ENCODE peak calls at places on chromosome 20, in five cellular contexts. One of them, this sample, is unnamed.

GRCh38 chr20:47825011-47825762 is 39.9 kb upstream of the SULF2 start:
- DNase-seq in left ventricle myocardium superior: no peak
- DNase-seq in lower lobe of right lung: no peak
- DNase-seq in ELF-1: no peak
- DNase-seq in astrocyte of the cerebellum: no peak
- DNase-seq in this sample: no peak

GRCh38 chr20:4329232-4329631 is 313.9 kb upstream of the RNF24 start:
- DNase-seq in left ventricle myocardium superior: no peak
- DNase-seq in lower lobe of right lung: no peak
- DNase-seq in ELF-1: no peak
- DNase-seq in astrocyte of the cerebellum: no peak
- DNase-seq in this sample: peak

GRCh38 chr20:49521356-49521755 is 38.9 kb upstream of the KCNB1 start:
- DNase-seq in left ventricle myocardium superior: no peak
- DNase-seq in lower lobe of right lung: no peak
- DNase-seq in ELF-1: no peak
- DNase-seq in astrocyte of the cerebellum: no peak
- DNase-seq in this sample: no peak

GRCh38 chr20:4040283-4041179 is 25.2 kb upstream of the RNF24 start:
- DNase-seq in left ventricle myocardium superior: no peak
- DNase-seq in lower lobe of right lung: peak
- DNase-seq in ELF-1: no peak
- DNase-seq in astrocyte of the cerebellum: no peak
- DNase-seq in this sample: no peak

GRCh38 chr20:48025061-48025515 is 239.8 kb upstream of the SULF2 start:
- DNase-seq in left ventricle myocardium superior: peak
- DNase-seq in lower lobe of right lung: no peak
- DNase-seq in ELF-1: peak
- DNase-seq in astrocyte of the cerebellum: peak
- DNase-seq in this sample: peak

GRCh38 chr20:33005132-33005566 is 916 bp upstream of the SUN5 start:
- DNase-seq in left ventricle myocardium superior: no peak
- DNase-seq in lower lobe of right lung: no peak
- DNase-seq in ELF-1: peak
- DNase-seq in astrocyte of the cerebellum: no peak
- DNase-seq in this sample: peak

GRCh38 chr20:17627101-17627950 is 54.7 kb downstream of the RRBP1 start:
- DNase-seq in left ventricle myocardium superior: peak
- DNase-seq in lower lobe of right lung: peak
- DNase-seq in ELF-1: peak
- DNase-seq in astrocyte of the cerebellum: no peak
- DNase-seq in this sample: no peak

GRCh38 chr20:43726811-43727338 is at the start of gene GTSF1L:
- DNase-seq in left ventricle myocardium superior: no peak
- DNase-seq in lower lobe of right lung: no peak
- DNase-seq in ELF-1: no peak
- DNase-seq in astrocyte of the cerebellum: peak
- DNase-seq in this sample: no peak

GRCh38 chr20:2006452-2007381 is 12.9 kb upstream of the PDYN start:
- DNase-seq in left ventricle myocardium superior: no peak
- DNase-seq in lower lobe of right lung: no peak
- DNase-seq in ELF-1: peak
- DNase-seq in astrocyte of the cerebellum: no peak
- DNase-seq in this sample: peak

GRCh38 chr20:1388706-1389483 is 4.0 kb downstream of the FKBP1A start:
- DNase-seq in left ventricle myocardium superior: peak
- DNase-seq in lower lobe of right lung: no peak
- DNase-seq in ELF-1: no peak
- DNase-seq in astrocyte of the cerebellum: no peak
- DNase-seq in this sample: no peak

GRCh38 chr20:34180460-34181108 is 60.6 kb upstream of the ASIP start:
- DNase-seq in left ventricle myocardium superior: no peak
- DNase-seq in lower lobe of right lung: no peak
- DNase-seq in ELF-1: peak
- DNase-seq in astrocyte of the cerebellum: no peak
- DNase-seq in this sample: peak

GRCh38 chr20:63061051-63061531 is 54.3 kb upstream of the BHLHE23 start:
- DNase-seq in left ventricle myocardium superior: peak
- DNase-seq in lower lobe of right lung: peak
- DNase-seq in ELF-1: no peak
- DNase-seq in astrocyte of the cerebellum: no peak
- DNase-seq in this sample: no peak

GRCh38 chr20:16481977-16482376 is 91.3 kb downstream of the KIF16B start:
- DNase-seq in left ventricle myocardium superior: no peak
- DNase-seq in lower lobe of right lung: no peak
- DNase-seq in ELF-1: no peak
- DNase-seq in astrocyte of the cerebellum: no peak
- DNase-seq in this sample: no peak

GRCh38 chr20:49724637-49725606 is 11.2 kb upstream of the B4GALT5 start:
- DNase-seq in left ventricle myocardium superior: peak
- DNase-seq in lower lobe of right lung: peak
- DNase-seq in ELF-1: no peak
- DNase-seq in astrocyte of the cerebellum: peak
- DNase-seq in this sample: no peak

GRCh38 chr20:21615617-21616080 is 89.8 kb upstream of the PAX1 start:
- DNase-seq in left ventricle myocardium superior: peak
- DNase-seq in lower lobe of right lung: peak
- DNase-seq in ELF-1: peak
- DNase-seq in astrocyte of the cerebellum: peak
- DNase-seq in this sample: peak

GRCh38 chr20:37342231-37343177 is 3.4 kb upstream of the SRC start:
- DNase-seq in left ventricle myocardium superior: no peak
- DNase-seq in lower lobe of right lung: no peak
- DNase-seq in ELF-1: no peak
- DNase-seq in astrocyte of the cerebellum: no peak
- DNase-seq in this sample: peak

GRCh38 chr20:37413023-37413334 is 67.0 kb downstream of the SRC start:
- DNase-seq in left ventricle myocardium superior: no peak
- DNase-seq in lower lobe of right lung: no peak
- DNase-seq in ELF-1: no peak
- DNase-seq in astrocyte of the cerebellum: no peak
- DNase-seq in this sample: no peak

GRCh38 chr20:51767018-51767866 is 948 bp downstream of the ATP9A start:
- DNase-seq in left ventricle myocardium superior: peak
- DNase-seq in lower lobe of right lung: peak
- DNase-seq in ELF-1: peak
- DNase-seq in astrocyte of the cerebellum: no peak
- DNase-seq in this sample: peak

GRCh38 chr20:50995506-50995905 is 27.4 kb downstream of the KCNG1 start:
- DNase-seq in left ventricle myocardium superior: no peak
- DNase-seq in lower lobe of right lung: no peak
- DNase-seq in ELF-1: no peak
- DNase-seq in astrocyte of the cerebellum: no peak
- DNase-seq in this sample: no peak

GRCh38 chr20:967796-968742 is 34.0 kb downstream of the RSPO4 start:
- DNase-seq in left ventricle myocardium superior: no peak
- DNase-seq in lower lobe of right lung: no peak
- DNase-seq in ELF-1: peak
- DNase-seq in astrocyte of the cerebellum: no peak
- DNase-seq in this sample: peak

GRCh38 chr20:49656304-49656703 is 57.4 kb downstream of the B4GALT5 start:
- DNase-seq in left ventricle myocardium superior: no peak
- DNase-seq in lower lobe of right lung: no peak
- DNase-seq in ELF-1: no peak
- DNase-seq in astrocyte of the cerebellum: no peak
- DNase-seq in this sample: no peak

GRCh38 chr20:4546786-4547185 is 174.9 kb upstream of the PRND start:
- DNase-seq in left ventricle myocardium superior: no peak
- DNase-seq in lower lobe of right lung: no peak
- DNase-seq in ELF-1: no peak
- DNase-seq in astrocyte of the cerebellum: peak
- DNase-seq in this sample: no peak

GRCh38 chr20:58420798-58421496 is 31.9 kb downstream of the VAPB start:
- DNase-seq in left ventricle myocardium superior: no peak
- DNase-seq in lower lobe of right lung: no peak
- DNase-seq in ELF-1: no peak
- DNase-seq in astrocyte of the cerebellum: peak
- DNase-seq in this sample: no peak

GRCh38 chr20:32227744-32228688 is 20.3 kb downstream of the POFUT1 start:
- DNase-seq in left ventricle myocardium superior: peak
- DNase-seq in lower lobe of right lung: peak
- DNase-seq in ELF-1: no peak
- DNase-seq in astrocyte of the cerebellum: no peak
- DNase-seq in this sample: no peak

GRCh38 chr20:35355372-35355771 is 56.4 kb downstream of the UQCC1 start:
- DNase-seq in left ventricle myocardium superior: no peak
- DNase-seq in lower lobe of right lung: no peak
- DNase-seq in ELF-1: no peak
- DNase-seq in astrocyte of the cerebellum: no peak
- DNase-seq in this sample: no peak

GRCh38 chr20:8388146-8388545 is 256.1 kb downstream of the PLCB1 start:
- DNase-seq in left ventricle myocardium superior: no peak
- DNase-seq in lower lobe of right lung: no peak
- DNase-seq in ELF-1: no peak
- DNase-seq in astrocyte of the cerebellum: peak
- DNase-seq in this sample: no peak

GRCh38 chr20:21353236-21353635 is 44.1 kb downstream of the NKX2-4 start:
- DNase-seq in left ventricle myocardium superior: no peak
- DNase-seq in lower lobe of right lung: no peak
- DNase-seq in ELF-1: no peak
- DNase-seq in astrocyte of the cerebellum: no peak
- DNase-seq in this sample: no peak

GRCh38 chr20:34579191-34579661 is 20.7 kb downstream of the MAP1LC3A start:
- DNase-seq in left ventricle myocardium superior: peak
- DNase-seq in lower lobe of right lung: no peak
- DNase-seq in ELF-1: no peak
- DNase-seq in astrocyte of the cerebellum: peak
- DNase-seq in this sample: no peak

GRCh38 chr20:34970193-34971037 is 14.7 kb downstream of the MYH7B start:
- DNase-seq in left ventricle myocardium superior: peak
- DNase-seq in lower lobe of right lung: no peak
- DNase-seq in ELF-1: no peak
- DNase-seq in astrocyte of the cerebellum: no peak
- DNase-seq in this sample: no peak

GRCh38 chr20:10366898-10367419 is 67.1 kb downstream of the MKKS start:
- DNase-seq in left ventricle myocardium superior: no peak
- DNase-seq in lower lobe of right lung: no peak
- DNase-seq in ELF-1: no peak
- DNase-seq in astrocyte of the cerebellum: no peak
- DNase-seq in this sample: no peak

GRCh38 chr20:35866446-35867202 is 87.7 kb downstream of the SCAND1 start:
- DNase-seq in left ventricle myocardium superior: no peak
- DNase-seq in lower lobe of right lung: no peak
- DNase-seq in ELF-1: no peak
- DNase-seq in astrocyte of the cerebellum: no peak
- DNase-seq in this sample: no peak

GRCh38 chr20:33279261-33279910 is 3.6 kb upstream of the BPIFB1 start:
- DNase-seq in left ventricle myocardium superior: no peak
- DNase-seq in lower lobe of right lung: no peak
- DNase-seq in ELF-1: no peak
- DNase-seq in astrocyte of the cerebellum: no peak
- DNase-seq in this sample: no peak

GRCh38 chr20:37296371-37296770 is 6.9 kb downstream of the MANBAL start:
- DNase-seq in left ventricle myocardium superior: no peak
- DNase-seq in lower lobe of right lung: no peak
- DNase-seq in ELF-1: no peak
- DNase-seq in astrocyte of the cerebellum: no peak
- DNase-seq in this sample: no peak

GRCh38 chr20:10504893-10505292 is 69.8 kb downstream of the SLX4IP start:
- DNase-seq in left ventricle myocardium superior: no peak
- DNase-seq in lower lobe of right lung: no peak
- DNase-seq in ELF-1: no peak
- DNase-seq in astrocyte of the cerebellum: no peak
- DNase-seq in this sample: no peak

This sample was measured in GM23338.